ENCODE peak calls at places on chromosomes 11 and 22, in eight cellular contexts. U is fibroblast of pulmonary artery, E is thyroid gland, A is heart right ventricle, R is endothelial cell of umbilical vein, L is body of pancreas, V is A549, G is GM12865. M is an unnamed sample.

GRCh38 chr11:94635072-94635471 is 67.9 kb downstream of the PIWIL4 start:
- DNase-seq in G (no peak), U (no peak), E (no peak), R (no peak), L (no peak), V (no peak), A (no peak), M (no peak)

GRCh38 chr11:35928688-35929087 is 15.2 kb upstream of the LDLRAD3 start:
- DNase-seq in V (no peak), R (no peak), E (no peak), L (no peak), A (no peak), G (no peak), U (no peak), M (no peak)

GRCh38 chr11:702731-703461 is 3.1 kb upstream of the EPS8L2 start:
- DNase-seq in R (no peak), E (peak), L (peak), V (no peak), U (no peak), A (no peak), G (no peak), M (no peak)

GRCh38 chr11:107702109-107702660 is 9.7 kb downstream of the SLN start:
- DNase-seq in U (no peak), L (no peak), V (no peak), R (no peak), A (no peak), E (no peak), G (no peak), M (no peak)

GRCh38 chr11:47587733-47588326 is 1.4 kb downstream of the FAM180B start:
- DNase-seq in L (peak), R (no peak), G (no peak), A (peak), V (no peak), U (no peak), E (peak), M (no peak)

GRCh38 chr11:3123761-3124733 is 41.1 kb downstream of the OSBPL5 start:
- DNase-seq in G (no peak), R (peak), U (peak), L (peak), V (peak), A (peak), E (peak), M (peak)

GRCh38 chr11:16840951-16841350 is 102.5 kb downstream of the C11orf58 start:
- DNase-seq in A (no peak), E (peak), L (no peak), V (no peak), U (no peak), G (no peak), R (no peak), M (no peak)

GRCh38 chr11:133202816-133203215 is 329.5 kb downstream of the OPCML start:
- DNase-seq in U (no peak), L (no peak), G (no peak), R (no peak), V (no peak), E (no peak), A (no peak), M (no peak)

GRCh38 chr11:121137005-121137404 is 36.0 kb downstream of the TECTA start:
- DNase-seq in L (no peak), G (no peak), V (no peak), R (no peak), U (no peak), E (no peak), A (no peak), M (no peak)

GRCh38 chr11:44030276-44030932 is 17.4 kb upstream of the ACCSL start:
- DNase-seq in A (peak), R (no peak), U (peak), G (no peak), E (no peak), L (peak), V (no peak), M (peak)

GRCh38 chr22:21764038-21764804 is 28.6 kb upstream of the YPEL1 start:
- DNase-seq in G (no peak), R (no peak), V (no peak), L (no peak), E (no peak), A (no peak), U (no peak), M (no peak)

GRCh38 chr11:70399681-70400112 is 1.4 kb downstream of the CTTN start:
- DNase-seq in G (no peak), A (peak), U (peak), R (peak), V (peak), E (peak), L (peak), M (peak)

GRCh38 chr11:78651923-78652602 is 77.4 kb upstream of the NARS2 start:
- DNase-seq in U (no peak), E (peak), L (no peak), G (no peak), R (no peak), A (no peak), V (no peak), M (no peak)

GRCh38 chr11:116596346-116597260 is 176.2 kb downstream of the BUD13 start:
- DNase-seq in V (no peak), E (no peak), A (no peak), R (no peak), G (no peak), L (no peak), U (no peak), M (no peak)

GRCh38 chr11:111299111-111300026 is 1.0 kb downstream of the POU2AF3 start:
- DNase-seq in U (peak), V (peak), L (peak), E (peak), G (peak), R (peak), A (peak), M (peak)

GRCh38 chr11:130916910-130917309 is 631 bp upstream of the SNX19 start:
- DNase-seq in U (no peak), L (no peak), A (no peak), R (no peak), V (no peak), G (no peak), E (no peak), M (no peak)

GRCh38 chr11:26344647-26345046 is 12.7 kb downstream of the ANO3 start:
- DNase-seq in A (no peak), G (no peak), L (no peak), U (peak), E (no peak), V (no peak), R (no peak), M (peak)

GRCh38 chr11:70410276-70410675 is 11.9 kb downstream of the CTTN start:
- DNase-seq in U (no peak), A (peak), L (no peak), R (no peak), V (no peak), E (no peak), G (no peak), M (no peak)

GRCh38 chr11:121802542-121802941 is 313.5 kb downstream of the BLID start:
- DNase-seq in U (no peak), A (peak), L (no peak), G (no peak), E (no peak), V (no peak), R (no peak), M (no peak)

GRCh38 chr22:38122616-38123015 is 12.1 kb upstream of the BAIAP2L2 start:
- DNase-seq in A (no peak), E (no peak), V (no peak), U (no peak), G (no peak), L (no peak), R (no peak), M (no peak)

GRCh38 chr11:1235615-1236315 is 12.9 kb downstream of the MUC5B start:
- DNase-seq in E (no peak), U (no peak), V (no peak), L (no peak), G (no peak), R (no peak), A (no peak), M (no peak)

GRCh38 chr22:27669798-27670599 is 131.6 kb downstream of the MN1 start:
- DNase-seq in R (peak), V (no peak), G (no peak), L (peak), A (no peak), U (peak), E (no peak), M (peak)

GRCh38 chr11:47983464-47984397 is 3.4 kb downstream of the PTPRJ start:
- DNase-seq in U (peak), L (no peak), G (no peak), E (no peak), R (no peak), V (no peak), A (no peak), M (peak)

GRCh38 chr22:44597616-44598015 is 99.6 kb upstream of the RTL6 start:
- DNase-seq in G (no peak), U (no peak), R (no peak), V (no peak), L (peak), E (no peak), A (no peak), M (no peak)

GRCh38 chr11:44400431-44400830 is 90.5 kb upstream of the ALX4 start:
- DNase-seq in G (no peak), U (no peak), V (no peak), E (no peak), L (no peak), A (no peak), R (no peak), M (no peak)

GRCh38 chr11:2961080-2961479 is 31.0 kb downstream of the NAP1L4 start:
- DNase-seq in V (no peak), G (no peak), U (no peak), A (no peak), L (no peak), R (no peak), E (no peak), M (no peak)

GRCh38 chr11:47003180-47003877 is 66.8 kb downstream of the CSTPP1 start:
- DNase-seq in U (no peak), E (no peak), V (no peak), R (no peak), G (no peak), L (peak), A (peak), M (no peak)

GRCh38 chr22:26170795-26171194 is 1.5 kb downstream of the SEZ6L start:
- DNase-seq in L (peak), A (peak), G (no peak), V (no peak), E (no peak), U (no peak), R (no peak), M (no peak)

GRCh38 chr22:38167988-38168407 is 13.6 kb downstream of the PLA2G6 start:
- DNase-seq in U (no peak), G (no peak), E (peak), L (no peak), A (peak), R (no peak), V (no peak), M (peak)

GRCh38 chr11:117045956-117046355 is 52.3 kb downstream of the SIK3 start:
- DNase-seq in R (no peak), E (no peak), V (no peak), L (no peak), G (no peak), U (peak), A (no peak), M (peak)

GRCh38 chr11:116732740-116733385 is 39.9 kb downstream of the BUD13 start:
- DNase-seq in R (peak), U (peak), V (peak), E (peak), G (peak), L (peak), A (peak), M (peak)

GRCh38 chr11:112797653-112798293 is 163.4 kb upstream of the NCAM1 start:
- DNase-seq in U (peak), L (no peak), V (no peak), R (no peak), A (no peak), E (peak), G (peak), M (peak)

GRCh38 chr11:57482782-57483569 is 22.6 kb downstream of the RTN4RL2 start:
- DNase-seq in E (peak), A (no peak), U (no peak), G (peak), R (peak), L (no peak), V (peak), M (peak)

GRCh38 chr11:67983916-67984315 is 20.0 kb downstream of the UNC93B1 start:
- DNase-seq in A (no peak), E (no peak), V (no peak), U (no peak), R (no peak), G (no peak), L (no peak), M (no peak)

GRCh38 chr11:101870510-101870909 is 44.3 kb upstream of the CEP126 start:
- DNase-seq in G (no peak), L (no peak), U (peak), A (no peak), E (no peak), R (peak), V (peak), M (peak)

GRCh38 chr22:49203863-49204598 is 623.6 kb downstream of the BRD1 start:
- DNase-seq in U (no peak), V (no peak), R (no peak), G (no peak), A (no peak), L (no peak), E (no peak), M (no peak)

GRCh38 chr11:95768521-95768920 is 21.1 kb downstream of the FAM76B start:
- DNase-seq in A (no peak), L (no peak), E (no peak), G (no peak), R (no peak), U (no peak), V (no peak), M (no peak)

GRCh38 chr11:76314741-76315090 is 66.2 kb downstream of the THAP12 start:
- DNase-seq in L (no peak), G (no peak), R (no peak), A (no peak), U (peak), E (no peak), V (no peak), M (no peak)

GRCh38 chr11:65113839-65114238 is 2.2 kb downstream of the TM7SF2 start:
- DNase-seq in V (no peak), R (no peak), U (no peak), L (peak), E (no peak), A (no peak), G (no peak), M (no peak)

GRCh38 chr11:65111537-65112225 is at the start of gene TM7SF2:
- DNase-seq in U (peak), E (peak), V (peak), L (peak), G (peak), A (peak), R (peak), M (peak)

GRCh38 chr11:65113361-65113756 is 1.7 kb downstream of the TM7SF2 start:
- DNase-seq in R (no peak), G (no peak), E (peak), U (no peak), V (no peak), L (peak), A (no peak), M (no peak)

GRCh38 chr11:65112226-65112550 is 516 bp downstream of the TM7SF2 start:
- DNase-seq in E (no peak), L (no peak), G (no peak), A (no peak), V (no peak), R (no peak), U (no peak), M (no peak)

GRCh38 chr11:65112551-65113360 is 1.1 kb downstream of the TM7SF2 start:
- DNase-seq in U (peak), E (peak), L (peak), G (peak), V (peak), R (peak), A (peak), M (peak)
- TF ChIP-seq CTCF in U (peak), E (peak), L (peak), G (peak), V (peak), R (peak), A (peak), M (peak)

GRCh38 chr11:12770966-12771597 is 96.9 kb downstream of the TEAD1 start:
- DNase-seq in G (no peak), L (no peak), U (no peak), E (no peak), V (no peak), A (no peak), R (no peak), M (no peak)

GRCh38 chr11:12771875-12772274 is 97.7 kb downstream of the TEAD1 start:
- DNase-seq in R (no peak), G (peak), U (peak), V (no peak), E (no peak), L (no peak), A (no peak), M (peak)

GRCh38 chr11:12768731-12769673 is 94.8 kb downstream of the TEAD1 start:
- DNase-seq in R (no peak), L (no peak), G (peak), A (no peak), U (no peak), V (no peak), E (no peak), M (no peak)

GRCh38 chr11:12770435-12770834 is 96.2 kb downstream of the TEAD1 start:
- DNase-seq in E (no peak), L (no peak), G (no peak), A (no peak), U (no peak), V (no peak), R (no peak), M (no peak)

DNA sequence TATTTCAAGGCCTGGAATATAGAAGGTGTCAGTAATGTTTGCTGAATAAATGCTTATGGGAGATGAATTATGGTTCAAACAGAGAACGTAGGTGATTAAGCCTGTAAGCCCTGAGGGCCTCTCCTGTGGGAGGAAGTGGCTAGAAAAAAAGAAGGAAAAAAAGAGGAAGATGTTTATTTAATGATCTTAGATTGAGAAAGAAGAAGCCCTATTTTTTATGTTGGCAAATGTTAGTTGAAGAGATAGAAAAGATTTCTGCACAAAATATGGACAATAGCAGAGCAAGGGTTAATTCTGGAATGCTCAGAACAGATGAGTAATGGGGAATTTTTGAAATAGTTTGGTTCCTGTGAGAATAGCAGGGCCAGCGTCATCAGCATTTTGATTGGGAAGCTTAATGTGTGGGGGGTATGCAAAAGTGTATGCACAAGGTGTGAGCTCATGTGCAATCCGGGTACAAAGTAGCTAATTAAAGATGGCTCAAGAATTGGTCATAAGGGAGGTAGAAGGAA is 95.7 kb downstream of the TEAD1 start:
- DNase-seq in A (no peak), G (no peak), U (peak), E (no peak), L (peak), V (peak), R (peak), M (peak)
- H3K4me3 ChIP-seq in A (no peak), G (no peak), U (no peak), E (no peak), L (no peak), V (peak), R (no peak), M (no peak)

GRCh38 chr11:58928082-58928574 is 11.2 kb upstream of the GLYATL1 start:
- DNase-seq in G (no peak), R (no peak), E (no peak), A (no peak), V (no peak), U (no peak), L (no peak), M (no peak)

GRCh38 chr11:58926695-58927094 is 12.6 kb upstream of the GLYATL1 start:
- DNase-seq in G (no peak), E (no peak), A (no peak), R (no peak), U (peak), V (no peak), L (no peak), M (peak)

GRCh38 chr11:58928691-58929090 is 10.6 kb upstream of the GLYATL1 start:
- DNase-seq in U (no peak), A (no peak), V (no peak), E (no peak), R (no peak), L (no peak), G (no peak), M (no peak)

GRCh38 chr11:58926251-58926650 is 13.0 kb upstream of the GLYATL1 start:
- DNase-seq in V (no peak), E (no peak), L (no peak), G (no peak), R (no peak), U (no peak), A (no peak), M (peak)

DNA sequence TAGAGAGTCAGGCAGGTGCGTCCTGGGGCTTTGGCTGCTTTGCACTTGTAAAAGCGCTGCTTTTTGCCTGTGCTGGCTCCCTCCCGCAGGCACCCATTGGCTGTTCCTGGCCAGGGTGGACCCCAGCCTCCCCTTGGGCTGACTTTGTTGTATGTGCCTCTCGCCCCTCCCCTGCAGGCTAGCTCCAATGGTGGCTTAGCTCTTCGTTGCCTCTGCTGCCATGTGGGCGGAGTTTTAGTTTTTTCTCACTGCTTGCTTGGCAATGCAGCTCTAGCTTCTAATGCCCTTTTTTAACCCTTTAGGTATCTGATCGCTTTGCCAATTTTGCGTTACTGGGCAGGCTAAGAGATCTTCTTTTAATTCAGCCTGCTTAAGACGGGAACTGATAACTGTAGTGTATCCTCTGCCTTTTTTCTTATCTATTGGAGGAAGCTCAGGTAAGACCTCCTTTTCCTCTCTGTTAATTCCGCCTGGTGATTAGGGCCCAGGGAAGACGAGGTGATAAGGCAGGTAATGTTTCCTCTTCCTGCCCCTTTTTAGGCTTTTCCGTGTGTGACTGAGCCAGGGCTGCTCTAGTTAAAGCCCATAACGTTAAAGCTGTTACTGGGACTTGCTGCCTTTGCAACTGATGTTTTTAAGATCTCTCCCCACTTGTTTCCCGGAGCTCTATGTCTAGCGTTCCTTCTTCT is 11.8 kb upstream of the GLYATL1 start:
- DNase-seq in G (no peak), E (peak), R (no peak), A (no peak), U (peak), V (no peak), L (peak), M (peak)
- TF ChIP-seq CTCF in G (no peak), E (no peak), R (no peak), A (no peak), U (no peak), V (no peak), L (no peak), M (no peak)

GRCh38 chr11:8168485-8169257 is at the start of gene RIC3:
- DNase-seq in E (peak), L (peak), G (peak), U (no peak), A (peak), R (no peak), V (no peak), M (no peak)

DNA sequence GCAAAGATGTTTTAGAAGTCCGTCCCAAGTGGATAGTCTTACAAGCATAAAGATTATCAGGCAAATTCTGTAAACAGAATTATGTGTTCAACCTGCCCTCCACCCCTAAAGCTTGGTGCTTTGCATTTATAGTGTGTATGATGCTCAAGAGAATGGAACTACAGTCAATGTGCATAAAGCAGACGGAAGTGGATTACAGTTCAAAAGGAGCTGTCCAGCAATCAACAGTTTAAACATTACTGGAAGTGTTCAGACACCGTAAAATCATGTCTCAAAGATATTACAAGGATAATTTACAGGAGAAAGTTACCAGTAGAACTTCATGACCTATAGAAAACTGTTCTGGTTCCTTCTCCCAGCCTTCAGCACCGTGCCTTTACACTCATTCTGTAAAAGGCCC is 1.0 kb downstream of the RIC3 start:
- DNase-seq in L (no peak), R (no peak), V (no peak), E (no peak), A (no peak), G (no peak), U (peak), M (peak)
- H3K4me3 ChIP-seq in L (no peak), R (no peak), V (no peak), E (no peak), A (peak), G (peak), U (no peak), M (no peak)

GRCh38 chr11:20873054-20873453 is 203.7 kb downstream of the NELL1 start:
- DNase-seq in R (no peak), A (no peak), U (no peak), V (peak), E (no peak), G (peak), L (peak), M (no peak)
- TF ChIP-seq CTCF in R (no peak), A (no peak), U (no peak), V (peak), E (no peak), G (peak), L (no peak), M (no peak)

GRCh38 chr11:122963981-122964380 is 17.7 kb downstream of the BSX start:
- DNase-seq in L (no peak), R (no peak), G (no peak), A (no peak), V (no peak), E (no peak), U (no peak), M (no peak)
- H3K4me3 ChIP-seq in L (no peak), R (no peak), G (no peak), A (no peak), V (no peak), E (no peak), U (no peak), M (no peak)

M was measured in cardiac fibroblast.